ENCODE peak calls at places on chromosome 17, in four cellular contexts. F is IMR-90, R is K562, H is HCT116. E is an unnamed sample.

GRCh38 chr17:19579867-19580565 is 46.4 kb downstream of the SLC47A1 start:
- DNase-seq in F (no peak), R (no peak), H (no peak), E (no peak)

GRCh38 chr17:2192367-2193028 is 111.1 kb downstream of the SMG6 start:
- DNase-seq in F (peak; percentile 99), R (no peak), H (peak; percentile 48), E (no peak)

GRCh38 chr17:21358682-21359482 is 17.3 kb upstream of the KCNJ12 start:
- DNase-seq in F (no peak), R (no peak), H (no peak), E (no peak)

GRCh38 chr17:7589891-7590611 is at the start of gene SOX15:
- DNase-seq in F (peak; percentile 57), R (no peak), H (no peak), E (no peak)

GRCh38 chr17:66348605-66349165 is 46.3 kb downstream of the PRKCA start:
- DNase-seq in F (peak; percentile 89), R (peak; percentile 59), H (peak; percentile 22), E (peak; percentile 68)

GRCh38 chr17:34798581-34798980 is 162.7 kb downstream of the CCT6B start:
- DNase-seq in F (no peak), R (no peak), H (no peak), E (no peak)

GRCh38 chr17:4516740-4517139 is 18.1 kb downstream of the SPNS2 start:
- DNase-seq in F (peak; percentile 87), R (no peak), H (no peak), E (no peak)

GRCh38 chr17:61444831-61445230 is 7.4 kb upstream of the TBX4 start:
- DNase-seq in F (peak; percentile 79), R (no peak), H (no peak), E (no peak)

GRCh38 chr17:20203761-20204263 is 194.7 kb downstream of the SPECC1 start:
- DNase-seq in F (peak; percentile 44), R (no peak), H (no peak), E (no peak)

GRCh38 chr17:82358467-82359350 is at the start of gene TEX19:
- DNase-seq in F (no peak), R (peak; percentile 58), H (no peak), E (no peak)

GRCh38 chr17:82914375-82914774 is 74.6 kb upstream of the ZNF750 start:
- DNase-seq in F (no peak), R (no peak), H (no peak), E (no peak)

GRCh38 chr17:75115545-75115944 is 5.8 kb downstream of the ARMC7 start:
- DNase-seq in F (no peak), R (no peak), H (no peak), E (no peak)

GRCh38 chr17:2398655-2399571 is 1.9 kb downstream of the MNT start:
- DNase-seq in F (peak; percentile 78), R (peak; percentile 36), H (no peak), E (peak; percentile 86)

GRCh38 chr17:40121191-40121885 is 433 bp upstream of the MSL1 start:
- DNase-seq in F (peak; percentile 49), R (no peak), H (no peak), E (no peak)

GRCh38 chr17:32564325-32564724 is 77.5 kb downstream of the CDK5R1 start:
- DNase-seq in F (no peak), R (no peak), H (no peak), E (no peak)

GRCh38 chr17:8405499-8406016 is 7.9 kb upstream of the RNF222 start:
- DNase-seq in F (no peak), R (no peak), H (no peak), E (no peak)

GRCh38 chr17:258906-259305 is 77.5 kb upstream of the DOC2B start:
- DNase-seq in F (no peak), R (no peak), H (no peak), E (no peak)

GRCh38 chr17:37789166-37789565 is 44.3 kb upstream of the HNF1B start:
- DNase-seq in F (no peak), R (no peak), H (no peak), E (no peak)

GRCh38 chr17:66755944-66756290 is 79.0 kb upstream of the CACNG5 start:
- DNase-seq in F (no peak), R (no peak), H (no peak), E (no peak)

GRCh38 chr17:62800580-62800979 is 7.5 kb downstream of the MARCHF10 start:
- DNase-seq in F (peak; percentile 63), R (no peak), H (no peak), E (no peak)

GRCh38 chr17:40615295-40615988 is 32.2 kb downstream of the SMARCE1 start:
- DNase-seq in F (peak; percentile 47), R (peak; percentile 52), H (peak; percentile 69), E (peak; percentile 76)

GRCh38 chr17:82551779-82552457 is 32.4 kb downstream of the FOXK2 start:
- DNase-seq in F (peak; percentile 70), R (peak; percentile 75), H (peak; percentile 67), E (peak; percentile 65)

GRCh38 chr17:70739046-70739445 is 569.7 kb downstream of the KCNJ2 start:
- DNase-seq in F (no peak), R (no peak), H (no peak), E (no peak)

GRCh38 chr17:68052810-68053209 is 17.3 kb downstream of the KPNA2 start:
- DNase-seq in F (no peak), R (no peak), H (no peak), E (no peak)

GRCh38 chr17:49574283-49574892 is 1.3 kb upstream of the NXPH3 start:
- DNase-seq in F (no peak), R (no peak), H (no peak), E (no peak)

GRCh38 chr17:49993423-49994037 is 1.5 kb downstream of the DLX3 start:
- DNase-seq in F (no peak), R (no peak), H (no peak), E (no peak)

GRCh38 chr17:75130632-75131277 is 787 bp downstream of the NT5C start:
- DNase-seq in F (peak; percentile 58), R (peak; percentile 67), H (peak; percentile 69), E (peak; percentile 68)

GRCh38 chr17:57108656-57109392 is 23.8 kb downstream of the AKAP1 start:
- DNase-seq in F (no peak), R (no peak), H (no peak), E (no peak)
- TF ChIP-seq CEBPB in F (no peak), R (no peak), H (no peak), E (no peak)

DNA sequence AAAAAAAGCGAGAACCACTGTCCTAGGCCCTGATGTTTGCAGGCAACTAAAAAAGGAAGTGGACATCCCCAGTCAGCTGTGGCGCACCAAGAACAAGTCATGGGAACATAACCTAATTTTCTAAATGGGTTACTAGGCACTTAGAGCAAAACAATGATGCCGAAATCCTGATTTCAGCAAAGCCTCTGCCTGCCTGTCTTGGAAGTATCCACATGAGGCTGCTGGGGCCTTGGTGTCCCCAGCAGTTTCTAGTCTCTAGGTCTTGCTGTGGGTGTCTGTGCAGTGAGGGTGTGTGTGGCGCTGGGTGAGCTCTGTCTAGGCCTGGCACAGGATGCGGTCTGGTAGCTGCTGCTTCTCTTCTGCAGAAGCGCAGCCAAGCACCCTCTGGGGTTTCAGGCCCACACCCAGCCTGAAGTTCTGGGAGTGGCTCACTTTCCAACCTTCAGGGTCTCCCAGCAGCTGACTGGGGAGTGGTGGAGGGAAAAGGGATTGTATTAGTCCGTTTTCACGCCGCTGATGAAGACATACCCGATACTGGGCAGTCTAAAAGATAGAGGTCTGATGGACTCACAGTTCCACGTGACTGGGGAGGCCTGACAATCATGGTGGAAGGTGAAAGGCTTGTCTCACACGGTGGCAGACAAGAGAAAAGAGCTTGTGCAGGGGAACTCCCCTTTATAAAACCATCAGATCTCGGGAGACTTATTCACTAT is 21.1 kb downstream of the STH start:
- DNase-seq in F (no peak), R (no peak), H (no peak), E (no peak)
- TF ChIP-seq CEBPB in F (no peak), R (no peak), H (no peak), E (no peak)

GRCh38 chr17:43713494-43714162 is 45.0 kb downstream of the SOST start:
- DNase-seq in F (no peak), R (no peak), H (no peak), E (no peak)
- TF ChIP-seq CEBPB in F (no peak), R (no peak), H (no peak), E (no peak)

DNA sequence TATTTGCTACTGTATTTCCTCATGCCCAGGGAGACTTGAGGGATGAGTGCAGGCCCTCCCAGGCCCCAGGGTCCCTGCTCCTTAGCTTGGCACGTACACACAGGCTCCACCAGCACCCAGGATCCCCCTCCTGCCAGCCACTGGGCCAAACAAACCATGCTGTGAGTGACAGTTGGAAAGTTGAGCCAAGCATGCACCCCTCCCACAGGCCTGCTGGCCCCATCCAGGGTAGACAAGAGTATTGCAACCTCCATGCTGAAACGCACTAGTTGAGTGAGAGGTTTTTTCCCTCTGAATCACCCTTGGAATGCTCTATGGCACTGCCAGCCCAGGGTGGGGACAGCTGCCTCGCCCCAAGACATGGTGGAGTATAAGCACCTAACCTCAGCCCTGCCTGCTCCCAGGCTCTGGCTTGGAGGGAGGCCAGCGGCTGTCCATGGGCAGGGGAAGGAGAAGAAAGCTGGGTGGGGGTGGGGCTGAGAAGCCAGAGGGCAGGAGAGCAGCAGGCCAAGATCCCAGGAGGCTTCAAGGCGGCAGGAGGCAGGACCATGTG is 49.6 kb downstream of the PITPNM3 start:
- DNase-seq in F (no peak), R (no peak), H (peak; percentile 44), E (no peak)
- TF ChIP-seq CEBPB in F (no peak), R (no peak), H (no peak), E (no peak)